ENCODE peak calls at places on chromosome 4, in five cellular contexts. X, D, G, N and K are unnamed samples.

GRCh38 chr4:82480786-82481317 is 50.5 kb downstream of the ENOPH1 start:
- DNase-seq in D (no peak), N (no peak), X (no peak), G (no peak), K (no peak)

GRCh38 chr4:11698846-11699590 is 270.3 kb upstream of the HS3ST1 start:
- DNase-seq in N (no peak), G (no peak), X (peak), D (no peak), K (no peak)

GRCh38 chr4:40564815-40565505 is 64.7 kb downstream of the RBM47 start:
- DNase-seq in X (no peak), G (peak), N (no peak), D (no peak), K (no peak)

GRCh38 chr4:3847211-3847940 is 81.2 kb downstream of the ADRA2C start:
- DNase-seq in G (no peak), D (no peak), N (no peak), X (no peak), K (no peak)

GRCh38 chr4:109611045-109611616 is 51.1 kb downstream of the MCUB start:
- DNase-seq in N (no peak), X (no peak), G (no peak), D (no peak), K (no peak)

GRCh38 chr4:100084892-100085291 is 105.4 kb downstream of the DDIT4L start:
- DNase-seq in G (no peak), D (no peak), N (no peak), X (no peak), K (no peak)

GRCh38 chr4:158714937-158715336 is 8.3 kb downstream of the PPID start:
- DNase-seq in N (no peak), D (no peak), G (no peak), X (no peak), K (no peak)

GRCh38 chr4:109699553-109700225 is 3.6 kb downstream of the CASP6 start:
- DNase-seq in G (no peak), N (no peak), X (no peak), D (no peak), K (no peak)

GRCh38 chr4:101643201-101643600 is 147.3 kb upstream of the BANK1 start:
- DNase-seq in G (no peak), N (no peak), X (no peak), D (no peak), K (no peak)

GRCh38 chr4:78774395-78774794 is 1.8 kb upstream of the BMP2K start:
- DNase-seq in N (no peak), X (no peak), D (no peak), G (no peak), K (no peak)

GRCh38 chr4:72974694-72975487 is 94.6 kb downstream of the COX18 start:
- DNase-seq in D (no peak), X (peak), N (no peak), G (no peak), K (no peak)

GRCh38 chr4:101857176-101857575 is 66.6 kb downstream of the BANK1 start:
- DNase-seq in G (no peak), X (no peak), D (no peak), N (no peak), K (no peak)

GRCh38 chr4:128153795-128154194 is 92.7 kb downstream of the LARP1B start:
- DNase-seq in G (no peak), X (no peak), N (no peak), D (no peak), K (no peak)

GRCh38 chr4:174218127-174218790 is 65.2 kb downstream of the FBXO8 start:
- DNase-seq in N (no peak), D (no peak), G (no peak), X (no peak), K (no peak)

GRCh38 chr4:85994576-85994975 is 365.3 kb downstream of the MAPK10 start:
- DNase-seq in D (no peak), X (no peak), G (no peak), N (no peak), K (no peak)

GRCh38 chr4:119693127-119693526 is 64.5 kb upstream of the PDE5A start:
- DNase-seq in X (no peak), G (no peak), N (no peak), D (no peak), K (no peak)

GRCh38 chr4:111631157-111631999 is 513.9 kb upstream of the FAM241A start:
- DNase-seq in D (no peak), N (no peak), G (no peak), X (no peak), K (peak)

GRCh38 chr4:141028024-141028529 is 105.2 kb downstream of the RNF150 start:
- DNase-seq in X (no peak), N (no peak), D (no peak), G (no peak), K (no peak)

GRCh38 chr4:83011779-83012630 is 1.4 kb upstream of the LIN54 start:
- DNase-seq in N (no peak), D (peak), X (peak), G (peak), K (peak)

GRCh38 chr4:52640808-52641595 is 18.1 kb downstream of the USP46 start:
- DNase-seq in X (no peak), G (no peak), D (no peak), N (no peak), K (no peak)

GRCh38 chr4:173866289-173866688 is 336.3 kb upstream of the HAND2 start:
- DNase-seq in D (no peak), X (no peak), G (no peak), N (no peak), K (no peak)

GRCh38 chr4:3465698-3466671 is 2.9 kb downstream of the DOK7 start:
- DNase-seq in X (no peak), D (no peak), N (no peak), G (peak), K (no peak)

GRCh38 chr4:176981551-176981950 is 188.8 kb upstream of the VEGFC start:
- DNase-seq in X (no peak), G (no peak), N (no peak), D (no peak), K (no peak)

GRCh38 chr4:1042352-1043025 is 31.1 kb downstream of the FGFRL1 start:
- DNase-seq in G (peak), N (no peak), D (no peak), X (no peak), K (no peak)

GRCh38 chr4:113312529-113312928 is 263.1 kb downstream of the ANK2 start:
- DNase-seq in N (no peak), D (no peak), G (no peak), X (no peak), K (no peak)

GRCh38 chr4:19239565-19239964 is 1012.1 kb upstream of the SLIT2 start:
- DNase-seq in G (no peak), X (no peak), N (no peak), D (no peak), K (no peak)

GRCh38 chr4:41753942-41754341 is 5.4 kb upstream of the PHOX2B start:
- DNase-seq in X (no peak), N (no peak), G (no peak), D (no peak), K (no peak)

GRCh38 chr4:20338841-20339240 is 87.1 kb downstream of the SLIT2 start:
- DNase-seq in N (no peak), D (no peak), G (no peak), X (no peak), K (no peak)

GRCh38 chr4:37903901-37904300 is 13.0 kb downstream of the TBC1D1 start:
- DNase-seq in N (no peak), G (no peak), X (no peak), D (no peak), K (no peak)

GRCh38 chr4:4344915-4345527 is 41.9 kb upstream of the NSG1 start:
- DNase-seq in X (no peak), D (no peak), G (no peak), N (no peak), K (peak)

GRCh38 chr4:636628-636950 is 11.2 kb downstream of the PDE6B start:
- DNase-seq in X (no peak), N (no peak), G (no peak), D (no peak), K (no peak)

GRCh38 chr4:3685081-3685645 is 81.0 kb upstream of the ADRA2C start:
- DNase-seq in G (no peak), X (no peak), D (peak), N (no peak), K (no peak)

DNA sequence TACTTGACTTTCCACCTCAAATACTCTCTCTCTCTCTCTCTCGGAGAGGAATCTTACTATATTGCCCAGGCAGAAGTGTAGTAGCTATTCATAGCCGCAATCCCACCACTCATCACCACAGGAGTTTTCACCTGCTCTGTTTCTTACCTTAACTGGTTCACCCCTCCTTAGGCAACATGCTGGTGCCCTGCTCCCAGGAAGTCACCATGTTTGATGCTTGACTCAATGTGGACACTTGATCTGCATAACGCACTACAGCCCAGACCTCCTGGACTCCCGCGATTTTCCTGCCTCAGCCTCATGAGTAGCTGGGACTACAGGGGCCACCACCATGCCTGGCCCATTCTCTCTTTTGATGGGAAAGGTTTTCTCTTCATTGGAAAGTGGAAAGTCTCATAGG is 271.8 kb downstream of the FBXW7 start:
- DNase-seq in G (no peak), N (no peak), D (no peak), X (no peak), K (no peak)
- H3K4me3 ChIP-seq in G (no peak), N (no peak), D (no peak), X (no peak), K (no peak)

GRCh38 chr4:65669008-65669971 is 999 bp downstream of the EPHA5 start:
- DNase-seq in N (no peak), G (no peak), X (no peak), D (peak), K (no peak)
- H3K4me3 ChIP-seq in N (no peak), G (no peak), X (peak), D (peak), K (no peak)

GRCh38 chr4:5912614-5913019 is 19.7 kb upstream of the CRMP1 start:
- DNase-seq in D (no peak), G (no peak), X (no peak), N (no peak), K (no peak)
- H3K4me3 ChIP-seq in D (no peak), G (no peak), X (no peak), N (no peak), K (no peak)

DNA sequence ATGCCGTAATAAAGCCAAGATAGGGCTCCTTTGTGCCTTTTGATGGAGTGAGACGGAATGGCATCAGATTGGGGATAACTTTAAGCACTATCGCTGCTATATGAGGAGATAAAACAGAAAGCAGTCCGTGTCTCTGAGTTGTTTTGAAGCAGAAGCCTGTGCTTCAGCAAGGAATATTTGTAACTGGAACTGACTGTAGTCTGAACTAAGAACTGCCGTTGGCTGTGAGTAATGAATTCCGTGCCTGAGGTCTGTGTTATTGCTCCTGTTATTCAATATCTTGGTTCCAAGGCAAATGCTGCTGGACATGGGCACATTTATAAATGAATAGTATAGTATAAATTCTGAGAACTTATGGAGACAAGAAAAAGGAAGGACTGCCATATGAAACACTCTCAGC is 297.3 kb downstream of the ANKRD50 start:
- DNase-seq in N (no peak), G (no peak), D (no peak), X (no peak), K (no peak)
- H3K4me3 ChIP-seq in N (no peak), G (no peak), D (no peak), X (no peak), K (no peak)

DNA sequence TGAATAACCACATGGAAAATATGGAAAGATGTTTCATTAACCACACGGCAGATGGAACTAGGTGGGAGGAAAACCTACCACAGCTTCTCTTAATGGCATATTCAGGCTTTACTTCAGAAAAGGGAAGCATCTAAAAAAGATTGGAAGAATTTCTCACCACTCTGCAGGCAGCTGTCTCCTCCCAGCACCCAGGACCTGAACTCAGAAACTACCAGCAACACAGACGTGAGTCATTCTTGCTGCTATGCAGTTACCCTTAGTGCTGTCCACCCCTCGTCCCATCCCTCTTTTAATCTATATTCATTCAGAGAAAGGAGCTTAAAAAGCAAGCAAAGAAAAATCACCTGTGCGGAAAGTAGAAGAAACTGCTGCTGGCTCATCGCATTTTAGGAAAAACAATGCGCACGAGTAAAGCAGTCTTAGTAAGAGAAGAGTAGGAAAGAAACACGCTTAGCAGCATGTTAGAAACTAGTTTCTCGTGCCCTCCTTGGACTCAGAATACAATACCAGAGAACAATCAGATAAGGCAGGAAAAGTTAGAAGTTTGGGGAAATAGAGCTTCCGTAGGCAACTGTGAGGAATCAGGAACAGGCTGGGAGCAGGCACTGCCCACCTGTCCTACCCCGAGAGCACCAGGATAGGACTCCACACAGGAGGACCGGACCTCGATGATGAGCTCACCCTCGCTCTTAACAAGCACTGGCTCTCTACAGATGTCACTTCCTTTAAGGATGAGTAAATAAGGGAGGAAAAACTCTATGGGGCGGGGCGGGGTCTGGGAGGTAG is 48.1 kb upstream of the ENPP6 start:
- DNase-seq in N (no peak), D (no peak), G (no peak), X (peak), K (no peak)
- H3K4me3 ChIP-seq in N (no peak), D (no peak), G (no peak), X (peak), K (no peak)

GRCh38 chr4:185213829-185214228 is 4.4 kb downstream of the SNX25 start:
- DNase-seq in X (no peak), N (no peak), D (no peak), G (no peak), K (no peak)
- H3K4me3 ChIP-seq in X (no peak), N (no peak), D (no peak), G (no peak), K (no peak)

GRCh38 chr4:56301181-56302076 is 85.9 kb downstream of the AASDH start:
- DNase-seq in X (peak), D (no peak), N (peak), G (peak), K (peak)
- H3K4me3 ChIP-seq in X (no peak), D (no peak), N (no peak), G (no peak), K (no peak)